ENCODE peak calls at places on chromosomes 2 and 18, in nine cellular contexts. K is kidney tubule cell; L is fibroblast of pulmonary artery; T is amygdala; C is CD8-positive, alpha-beta memory T cell; X is mucosa of gallbladder; M is effector CD4-positive, alpha-beta T cell; U is AG09309; N is EH. Y is an unnamed sample.

GRCh38 chr2:133732982-133733670 is 164.9 kb upstream of the NCKAP5 start:
- DNase-seq in U (no peak), T (no peak), N (peak), C (no peak), X (no peak), L (no peak), K (no peak), M (no peak), Y (no peak)

GRCh38 chr2:207112397-207112796 is 53.4 kb downstream of the KLF7 start:
- DNase-seq in N (no peak), M (no peak), U (no peak), X (no peak), T (no peak), C (no peak), L (no peak), K (no peak), Y (no peak)

GRCh38 chr2:126852361-126852760 is 46.3 kb upstream of the TEX51 start:
- DNase-seq in C (no peak), X (peak), N (no peak), M (no peak), T (no peak), L (no peak), K (no peak), U (no peak), Y (no peak)

GRCh38 chr18:3360211-3360610 is 89.8 kb upstream of the TGIF1 start:
- DNase-seq in C (no peak), T (peak), L (no peak), U (no peak), K (no peak), X (no peak), M (no peak), N (no peak), Y (no peak)

GRCh38 chr2:204012081-204012653 is 75.6 kb downstream of the ICOS start:
- DNase-seq in X (peak), T (no peak), M (no peak), U (no peak), C (no peak), N (peak), K (peak), L (no peak), Y (no peak)

GRCh38 chr2:226839960-226840359 is 4.1 kb downstream of the RHBDD1 start:
- DNase-seq in X (no peak), L (no peak), T (no peak), M (no peak), U (no peak), N (no peak), K (no peak), C (no peak), Y (no peak)

GRCh38 chr2:117801826-117802225 is 12.7 kb upstream of the DDX18 start:
- DNase-seq in T (no peak), X (no peak), N (peak), C (no peak), L (no peak), K (peak), U (peak), M (no peak), Y (no peak)

GRCh38 chr2:105521176-105521575 is 122.3 kb upstream of the FHL2 start:
- DNase-seq in M (no peak), L (peak), C (no peak), T (no peak), N (peak), K (peak), X (no peak), U (no peak), Y (no peak)

GRCh38 chr18:79863161-79863945 is 65.6 kb downstream of the KCNG2 start:
- DNase-seq in C (no peak), N (no peak), L (no peak), X (no peak), M (no peak), T (no peak), U (no peak), K (no peak), Y (no peak)

GRCh38 chr2:122307772-122308171 is 552.3 kb downstream of the TSN start:
- DNase-seq in N (no peak), M (no peak), C (no peak), X (no peak), K (peak), T (no peak), L (no peak), U (no peak), Y (no peak)

GRCh38 chr18:37476182-37476581 is 89.4 kb downstream of the CELF4 start:
- DNase-seq in U (no peak), L (no peak), M (no peak), K (peak), N (peak), X (no peak), C (no peak), T (peak), Y (peak)

Y was measured in activated CD8-positive, alpha-beta T cell treated with anti-CD3 and anti-CD28 coated beads, Interleukin-2, amount 10 ng/mL, durations not matched to agents 7 days and 5 days.